ENCODE peak calls at places on chromosomes 16 and 17, in six cellular contexts. S, P, G, K, V and R are unnamed samples.
A peak's percentile ranks its signal among the peaks of the same experiment; 100 is the strongest.

GRCh38 chr17:57356722-57357391 is 100.5 kb downstream of the MSI2 start:
- DNase-seq in S (no peak), V (no peak), P (no peak), G (no peak), K (no peak), R (no peak)

GRCh38 chr16:87705780-87706277 is 60.0 kb downstream of the KLHDC4 start:
- DNase-seq in P (no peak), G (peak; percentile 37), V (no peak), S (no peak), K (no peak), R (no peak)

GRCh38 chr16:84184775-84185174 is 2.1 kb downstream of the TAF1C start:
- DNase-seq in V (no peak), G (no peak), K (no peak), P (no peak), S (no peak), R (no peak)

GRCh38 chr17:42531455-42532354 is 4.3 kb upstream of the NAGLU start:
- DNase-seq in V (peak; percentile 74), K (no peak), G (peak; percentile 70), P (no peak), S (no peak), R (no peak)

GRCh38 chr16:84673561-84673960 is 25.2 kb downstream of the KLHL36 start:
- DNase-seq in G (no peak), P (no peak), S (no peak), K (no peak), V (no peak), R (no peak)

GRCh38 chr17:18958611-18959010 is 6.6 kb downstream of the SLC5A10 start:
- DNase-seq in S (no peak), V (no peak), P (no peak), K (no peak), G (no peak), R (no peak)

GRCh38 chr17:50865060-50865867 is 890 bp downstream of the TOB1 start:
- DNase-seq in S (no peak), P (peak; percentile 87), G (peak; percentile 77), K (peak; percentile 36), V (peak; percentile 75), R (peak; percentile 72)

GRCh38 chr16:78281115-78281514 is 181.7 kb downstream of the WWOX start:
- DNase-seq in K (no peak), V (no peak), S (no peak), P (no peak), G (no peak), R (no peak)

GRCh38 chr16:87324411-87325275 is 7.5 kb upstream of the C16orf95 start:
- DNase-seq in V (no peak), P (peak; percentile 83), S (no peak), K (no peak), G (no peak), R (no peak)

GRCh38 chr17:27559996-27560481 is 70.9 kb upstream of the LGALS9 start:
- DNase-seq in G (peak; percentile 75), K (peak; percentile 57), P (no peak), V (peak; percentile 81), S (no peak), R (no peak)

GRCh38 chr17:78722101-78722761 is 59.8 kb downstream of the CYTH1 start:
- DNase-seq in G (no peak), P (no peak), S (no peak), V (no peak), K (no peak), R (no peak)

GRCh38 chr17:78144146-78144719 is 2.0 kb upstream of the C17orf99 start:
- DNase-seq in G (peak; percentile 92), V (peak; percentile 88), S (no peak), P (no peak), K (peak; percentile 75), R (no peak)

GRCh38 chr16:10871157-10871991 is 5.6 kb upstream of the CIITA start:
- DNase-seq in G (peak; percentile 93), P (no peak), S (peak; percentile 62), V (peak; percentile 33), K (no peak), R (no peak)

GRCh38 chr17:42819939-42820535 is 4.0 kb downstream of the BECN1 start:
- DNase-seq in S (no peak), G (peak; percentile 51), P (no peak), K (no peak), V (peak; percentile 44), R (no peak)

GRCh38 chr16:64196444-64196843 is 925.4 kb downstream of the CDH11 start:
- DNase-seq in K (no peak), P (no peak), G (no peak), V (no peak), S (peak; percentile 29), R (no peak)

GRCh38 chr17:2851615-2852014 is 55.4 kb downstream of the RAP1GAP2 start:
- DNase-seq in S (no peak), G (no peak), V (no peak), P (no peak), K (no peak), R (no peak)

GRCh38 chr17:70314096-70314495 is 144.8 kb downstream of the KCNJ2 start:
- DNase-seq in K (no peak), G (no peak), V (no peak), P (no peak), S (no peak), R (no peak)

GRCh38 chr16:57509231-57509923 is 23.1 kb upstream of the DOK4 start:
- DNase-seq in V (no peak), G (no peak), P (no peak), K (no peak), S (no peak), R (no peak)

GRCh38 chr16:19517424-19518089 is 4.3 kb downstream of the GDE1 start:
- DNase-seq in S (no peak), V (no peak), K (no peak), G (no peak), P (no peak), R (no peak)

GRCh38 chr17:47810200-47810821 is 11.3 kb downstream of the OSBPL7 start:
- DNase-seq in K (no peak), S (peak; percentile 60), P (no peak), G (peak; percentile 88), V (peak; percentile 15), R (no peak)

DNA sequence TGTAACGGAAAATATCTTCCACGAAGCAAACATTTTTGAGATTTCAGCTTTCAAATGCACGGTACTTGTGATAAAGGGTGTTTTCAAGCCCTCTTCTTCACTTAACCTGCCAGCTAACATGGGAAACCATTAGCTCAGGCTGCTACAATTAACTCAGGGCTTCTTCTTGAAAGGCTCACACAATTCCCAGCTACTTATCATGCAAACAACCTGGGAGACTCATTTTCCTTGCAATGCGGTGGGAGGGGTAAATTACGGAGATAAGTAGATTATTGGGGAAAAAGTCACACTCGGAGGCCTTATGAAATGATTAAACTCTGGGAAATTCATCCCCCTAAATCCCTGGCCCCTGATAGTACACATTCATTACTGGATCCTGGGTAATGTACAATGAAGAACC is 266.4 kb downstream of the STX8 start:
- DNase-seq in K (no peak), G (no peak), P (no peak), S (no peak), V (no peak), R (no peak)
- TF ChIP-seq CTCF in K (no peak), G (no peak), P (no peak), S (no peak), V (no peak), R (no peak)

DNA sequence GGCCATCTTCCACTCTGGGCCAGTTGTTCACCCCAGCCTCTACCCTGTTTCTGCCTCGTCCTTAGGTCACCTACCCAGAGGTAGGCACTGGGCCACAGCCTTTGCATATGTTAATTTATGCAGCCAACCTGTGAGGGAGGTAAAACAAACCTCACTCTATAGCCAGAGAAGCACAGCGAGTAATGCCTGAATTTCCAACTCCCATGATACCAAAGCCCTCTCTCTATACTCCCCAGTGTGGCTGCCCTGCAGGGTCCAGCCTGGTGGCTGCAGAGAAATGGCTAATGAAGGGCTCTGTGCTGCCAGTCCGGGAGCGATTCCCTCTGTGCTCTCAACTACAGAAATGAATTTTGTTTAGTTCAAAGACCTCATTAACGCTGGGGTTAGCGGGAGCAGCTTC is 397.0 kb upstream of the CCL2 start:
- DNase-seq in K (no peak), P (no peak), S (no peak), V (no peak), G (no peak), R (no peak)
- TF ChIP-seq CTCF in K (no peak), P (no peak), S (no peak), V (no peak), G (no peak), R (no peak)

DNA sequence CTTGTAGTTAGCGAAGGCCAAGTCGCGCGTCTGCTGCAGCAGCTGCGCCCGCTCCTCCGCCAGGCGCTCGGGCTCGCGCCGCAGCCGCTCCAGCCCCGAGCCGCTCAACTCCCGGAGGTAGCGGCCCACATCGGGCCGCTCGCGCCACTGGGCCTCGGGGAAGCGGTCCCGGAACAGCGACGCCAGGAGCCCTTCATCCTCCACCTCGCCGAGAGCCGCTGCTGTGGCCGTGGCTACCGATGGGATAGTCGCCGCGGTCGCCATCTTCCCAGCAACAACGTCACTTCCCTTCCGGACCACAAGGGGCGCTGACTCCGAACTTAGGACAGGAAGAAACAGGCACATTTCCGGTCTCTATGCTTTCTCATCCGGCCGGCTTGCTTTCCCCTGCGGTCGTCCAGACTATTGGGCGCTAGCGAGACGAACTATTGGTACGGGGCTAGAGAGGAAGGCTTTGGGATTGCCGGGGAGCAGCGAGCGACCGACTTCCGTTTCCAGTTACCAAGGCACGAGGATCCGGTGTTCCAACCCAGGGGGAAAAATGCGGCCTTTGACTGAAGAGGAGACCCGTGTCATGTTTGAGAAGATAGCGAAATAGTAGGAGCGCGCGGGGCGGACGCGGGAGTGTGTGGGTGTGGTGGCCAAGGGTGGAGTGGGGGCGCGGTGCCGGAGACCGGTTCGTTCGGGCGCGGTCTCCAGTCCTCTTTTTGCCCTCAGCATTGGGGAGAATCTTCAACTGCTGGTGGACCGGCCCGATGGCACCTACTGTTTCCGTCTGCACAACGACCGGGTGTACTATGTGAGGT is at the start of the genes COG8 and NIP7:
- DNase-seq in V (peak; percentile 96), K (peak; percentile 99), S (peak; percentile 86), G (peak; percentile 96), P (peak; percentile 97), R (peak; percentile 94)
- TF ChIP-seq CTCF in V (peak; percentile 88), K (peak; percentile 95), S (peak; percentile 88), G (peak; percentile 98), P (peak; percentile 78), R (peak; percentile 93)

DNA sequence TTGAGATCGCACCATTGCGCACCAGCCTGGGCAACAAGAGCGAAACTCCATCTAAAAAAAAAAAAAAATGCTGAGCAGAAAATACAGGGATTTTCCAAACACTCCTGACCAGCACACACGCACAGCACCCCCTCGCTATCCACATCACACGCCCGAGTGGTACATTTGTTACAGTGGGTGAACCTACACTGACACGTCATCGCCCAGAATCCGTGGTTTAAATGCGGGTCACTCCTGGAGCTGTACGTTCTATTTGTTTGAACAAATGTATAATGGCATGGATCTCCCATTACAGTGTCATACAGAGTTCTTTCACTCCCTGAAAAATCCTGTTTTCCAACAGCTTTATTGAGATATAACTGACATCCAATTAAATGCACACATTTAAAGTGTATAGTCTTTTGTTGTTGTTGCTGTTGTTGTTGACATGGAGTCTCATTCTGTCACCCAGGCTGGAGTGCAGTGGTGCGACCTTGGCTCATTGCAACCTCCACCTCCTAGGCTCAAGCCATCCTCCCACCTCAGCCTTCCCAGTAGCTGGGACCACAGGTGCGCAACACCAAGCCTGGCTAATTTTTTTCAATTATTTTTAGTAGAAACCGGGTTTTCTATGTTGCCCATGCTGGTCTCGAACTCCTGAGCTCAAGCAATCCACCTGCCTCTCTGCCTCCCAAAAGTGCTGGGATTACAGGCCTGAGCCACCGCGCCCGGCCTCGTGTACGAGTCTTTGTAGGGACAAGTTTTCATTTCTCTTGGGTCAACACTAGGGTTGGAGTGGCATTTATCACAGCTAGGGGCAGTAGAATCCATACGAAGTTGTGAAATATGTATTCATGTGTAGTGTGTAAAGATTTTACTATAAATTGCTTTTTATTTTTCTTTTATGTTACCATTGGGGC is 4.4 kb upstream of the CARHSP1 start:
- DNase-seq in K (no peak), G (no peak), V (no peak), P (no peak), S (no peak), R (no peak)
- TF ChIP-seq CTCF in K (no peak), G (no peak), V (no peak), P (peak; percentile 28), S (no peak), R (peak; percentile 45)